ENCODE peak calls at places on chromosomes 12 and 14, in five cellular contexts. One of them, this sample, is unnamed.

GRCh38 chr12:6208140-6208539 is 7.9 kb downstream of the CD9 start:
- DNase-seq in CD8-positive, alpha-beta T cell: no peak
- DNase-seq in stimulated activated CD4-positive, alpha-beta T cell treated with anti-CD3 and anti-CD28 coated beads, Interleukin-2, amount 100 ng/mL, for 48 hours: no peak
- DNase-seq in hippocampal formation: no peak
- DNase-seq in mesothelial cell of epicardium: no peak
- DNase-seq in this sample: no peak

GRCh38 chr12:132764231-132764630 is 2.6 kb upstream of the ANKLE2 start:
- DNase-seq in CD8-positive, alpha-beta T cell: no peak
- DNase-seq in stimulated activated CD4-positive, alpha-beta T cell treated with anti-CD3 and anti-CD28 coated beads, Interleukin-2, amount 100 ng/mL, for 48 hours: no peak
- DNase-seq in hippocampal formation: no peak
- DNase-seq in mesothelial cell of epicardium: no peak
- DNase-seq in this sample: no peak

GRCh38 chr14:58731465-58732330 is 93.9 kb downstream of the DACT1 start:
- DNase-seq in CD8-positive, alpha-beta T cell: no peak
- DNase-seq in stimulated activated CD4-positive, alpha-beta T cell treated with anti-CD3 and anti-CD28 coated beads, Interleukin-2, amount 100 ng/mL, for 48 hours: no peak
- DNase-seq in hippocampal formation: no peak
- DNase-seq in mesothelial cell of epicardium: no peak
- DNase-seq in this sample: no peak

GRCh38 chr14:92549853-92550244 is 36.3 kb downstream of the RIN3 start:
- DNase-seq in CD8-positive, alpha-beta T cell: no peak
- DNase-seq in stimulated activated CD4-positive, alpha-beta T cell treated with anti-CD3 and anti-CD28 coated beads, Interleukin-2, amount 100 ng/mL, for 48 hours: no peak
- DNase-seq in hippocampal formation: no peak
- DNase-seq in mesothelial cell of epicardium: no peak
- DNase-seq in this sample: peak

GRCh38 chr14:29652586-29652985 is 275.1 kb downstream of the PRKD1 start:
- DNase-seq in CD8-positive, alpha-beta T cell: no peak
- DNase-seq in stimulated activated CD4-positive, alpha-beta T cell treated with anti-CD3 and anti-CD28 coated beads, Interleukin-2, amount 100 ng/mL, for 48 hours: no peak
- DNase-seq in hippocampal formation: no peak
- DNase-seq in mesothelial cell of epicardium: no peak
- DNase-seq in this sample: no peak

GRCh38 chr12:121709478-121709890 is 3.1 kb upstream of the TMEM120B start:
- DNase-seq in CD8-positive, alpha-beta T cell: no peak
- DNase-seq in stimulated activated CD4-positive, alpha-beta T cell treated with anti-CD3 and anti-CD28 coated beads, Interleukin-2, amount 100 ng/mL, for 48 hours: no peak
- DNase-seq in hippocampal formation: no peak
- DNase-seq in mesothelial cell of epicardium: no peak
- DNase-seq in this sample: no peak

GRCh38 chr14:95034806-95035205 is 122.5 kb downstream of the DICER1 start:
- DNase-seq in CD8-positive, alpha-beta T cell: no peak
- DNase-seq in stimulated activated CD4-positive, alpha-beta T cell treated with anti-CD3 and anti-CD28 coated beads, Interleukin-2, amount 100 ng/mL, for 48 hours: no peak
- DNase-seq in hippocampal formation: no peak
- DNase-seq in mesothelial cell of epicardium: no peak
- DNase-seq in this sample: no peak

GRCh38 chr14:73424453-73424852 is 33.9 kb downstream of the NUMB start:
- DNase-seq in CD8-positive, alpha-beta T cell: no peak
- DNase-seq in stimulated activated CD4-positive, alpha-beta T cell treated with anti-CD3 and anti-CD28 coated beads, Interleukin-2, amount 100 ng/mL, for 48 hours: no peak
- DNase-seq in hippocampal formation: no peak
- DNase-seq in mesothelial cell of epicardium: no peak
- DNase-seq in this sample: no peak

GRCh38 chr12:55019784-55020183 is at the start of gene NEUROD4:
- DNase-seq in CD8-positive, alpha-beta T cell: no peak
- DNase-seq in stimulated activated CD4-positive, alpha-beta T cell treated with anti-CD3 and anti-CD28 coated beads, Interleukin-2, amount 100 ng/mL, for 48 hours: peak
- DNase-seq in hippocampal formation: peak
- DNase-seq in mesothelial cell of epicardium: peak
- DNase-seq in this sample: peak

GRCh38 chr14:36582011-36582873 is at the start of gene NKX2-8:
- DNase-seq in CD8-positive, alpha-beta T cell: no peak
- DNase-seq in stimulated activated CD4-positive, alpha-beta T cell treated with anti-CD3 and anti-CD28 coated beads, Interleukin-2, amount 100 ng/mL, for 48 hours: no peak
- DNase-seq in hippocampal formation: no peak
- DNase-seq in mesothelial cell of epicardium: no peak
- DNase-seq in this sample: no peak

GRCh38 chr14:55926007-55926406 is 192.2 kb upstream of the PELI2 start:
- DNase-seq in CD8-positive, alpha-beta T cell: no peak
- DNase-seq in stimulated activated CD4-positive, alpha-beta T cell treated with anti-CD3 and anti-CD28 coated beads, Interleukin-2, amount 100 ng/mL, for 48 hours: no peak
- DNase-seq in hippocampal formation: no peak
- DNase-seq in mesothelial cell of epicardium: no peak
- DNase-seq in this sample: no peak

GRCh38 chr14:53542692-53543091 is 389.6 kb upstream of the DDHD1 start:
- DNase-seq in CD8-positive, alpha-beta T cell: no peak
- DNase-seq in stimulated activated CD4-positive, alpha-beta T cell treated with anti-CD3 and anti-CD28 coated beads, Interleukin-2, amount 100 ng/mL, for 48 hours: no peak
- DNase-seq in hippocampal formation: no peak
- DNase-seq in mesothelial cell of epicardium: peak
- DNase-seq in this sample: no peak